ENCODE peak calls at places on chromosomes 6 and 20, in four cellular contexts. One of them, this sample, is unnamed.

GRCh38 chr6:3247255-3248146 is 11.2 kb upstream of the PSMG4 start:
- DNase-seq in LoVo: no peak
- DNase-seq in CD8-positive, alpha-beta memory T cell: no peak
- DNase-seq in pons: peak
- DNase-seq in this sample: no peak

GRCh38 chr6:50724381-50725124 is 11.2 kb downstream of the TFAP2D start:
- DNase-seq in LoVo: no peak
- DNase-seq in CD8-positive, alpha-beta memory T cell: no peak
- DNase-seq in pons: no peak
- DNase-seq in this sample: no peak

GRCh38 chr20:36645353-36645752 is 643 bp downstream of the SLA2 start:
- DNase-seq in LoVo: no peak
- DNase-seq in CD8-positive, alpha-beta memory T cell: no peak
- DNase-seq in pons: no peak
- DNase-seq in this sample: no peak

GRCh38 chr6:145148392-145149175 is 586.7 kb downstream of the EPM2A start:
- DNase-seq in LoVo: peak
- DNase-seq in CD8-positive, alpha-beta memory T cell: no peak
- DNase-seq in pons: no peak
- DNase-seq in this sample: no peak

GRCh38 chr6:158977373-158977772 is 22.6 kb downstream of the RSPH3 start:
- DNase-seq in LoVo: no peak
- DNase-seq in CD8-positive, alpha-beta memory T cell: no peak
- DNase-seq in pons: no peak
- DNase-seq in this sample: no peak

GRCh38 chr6:11785953-11786579 is 7.5 kb upstream of the ADTRP start:
- DNase-seq in LoVo: no peak
- DNase-seq in CD8-positive, alpha-beta memory T cell: no peak
- DNase-seq in pons: no peak
- DNase-seq in this sample: no peak

GRCh38 chr20:219290-220115 is 7.6 kb upstream of the DEFB129 start:
- DNase-seq in LoVo: no peak
- DNase-seq in CD8-positive, alpha-beta memory T cell: no peak
- DNase-seq in pons: peak
- DNase-seq in this sample: no peak

GRCh38 chr6:150183105-150183504 is 40.3 kb downstream of the PPP1R14C start:
- DNase-seq in LoVo: no peak
- DNase-seq in CD8-positive, alpha-beta memory T cell: no peak
- DNase-seq in pons: no peak
- DNase-seq in this sample: no peak

GRCh38 chr20:45933231-45934045 is 1.0 kb upstream of the PCIF1 start:
- DNase-seq in LoVo: peak
- DNase-seq in CD8-positive, alpha-beta memory T cell: peak
- DNase-seq in pons: peak
- DNase-seq in this sample: peak

GRCh38 chr6:48996461-48997119 is 466.5 kb downstream of the MMUT start:
- DNase-seq in LoVo: no peak
- DNase-seq in CD8-positive, alpha-beta memory T cell: no peak
- DNase-seq in pons: no peak
- DNase-seq in this sample: no peak

GRCh38 chr6:96613291-96613999 is 50.5 kb downstream of the FHL5 start:
- DNase-seq in LoVo: no peak
- DNase-seq in CD8-positive, alpha-beta memory T cell: no peak
- DNase-seq in pons: no peak
- DNase-seq in this sample: no peak

GRCh38 chr6:45535933-45536332 is 158.2 kb upstream of the SUPT3H start:
- DNase-seq in LoVo: no peak
- DNase-seq in CD8-positive, alpha-beta memory T cell: no peak
- DNase-seq in pons: no peak
- DNase-seq in this sample: no peak

GRCh38 chr6:20092071-20092566 is 120.2 kb downstream of the MBOAT1 start:
- DNase-seq in LoVo: peak
- DNase-seq in CD8-positive, alpha-beta memory T cell: no peak
- DNase-seq in pons: peak
- DNase-seq in this sample: peak

GRCh38 chr20:53331151-53331973 is 262.3 kb downstream of the ZNF217 start:
- DNase-seq in LoVo: peak
- DNase-seq in CD8-positive, alpha-beta memory T cell: no peak
- DNase-seq in pons: no peak
- DNase-seq in this sample: no peak

GRCh38 chr20:14860410-14860814 is 523.0 kb upstream of the FLRT3 start:
- DNase-seq in LoVo: peak
- DNase-seq in CD8-positive, alpha-beta memory T cell: no peak
- DNase-seq in pons: no peak
- DNase-seq in this sample: no peak

GRCh38 chr20:32964575-32964974 is 39.7 kb downstream of the SUN5 start:
- DNase-seq in LoVo: no peak
- DNase-seq in CD8-positive, alpha-beta memory T cell: peak
- DNase-seq in pons: no peak
- DNase-seq in this sample: no peak

GRCh38 chr6:43669922-43670622 is 17.5 kb downstream of the MRPS18A start:
- DNase-seq in LoVo: no peak
- DNase-seq in CD8-positive, alpha-beta memory T cell: no peak
- DNase-seq in pons: no peak
- DNase-seq in this sample: no peak

GRCh38 chr6:158008894-158009891 is 27.5 kb downstream of the SYNJ2 start:
- DNase-seq in LoVo: no peak
- DNase-seq in CD8-positive, alpha-beta memory T cell: no peak
- DNase-seq in pons: peak
- DNase-seq in this sample: no peak

GRCh38 chr20:45927071-45927878 is 7.2 kb upstream of the PCIF1 start:
- DNase-seq in LoVo: no peak
- DNase-seq in CD8-positive, alpha-beta memory T cell: no peak
- DNase-seq in pons: no peak
- DNase-seq in this sample: no peak

GRCh38 chr6:151178373-151178772 is 61.4 kb upstream of the AKAP12 start:
- DNase-seq in LoVo: no peak
- DNase-seq in CD8-positive, alpha-beta memory T cell: no peak
- DNase-seq in pons: no peak
- DNase-seq in this sample: no peak

GRCh38 chr20:62063601-62063980 is 2.1 kb downstream of the TAF4 start:
- DNase-seq in LoVo: no peak
- DNase-seq in CD8-positive, alpha-beta memory T cell: no peak
- DNase-seq in pons: no peak
- DNase-seq in this sample: no peak

GRCh38 chr6:7730852-7731251 is 5.0 kb downstream of the BMP6 start:
- DNase-seq in LoVo: no peak
- DNase-seq in CD8-positive, alpha-beta memory T cell: no peak
- DNase-seq in pons: no peak
- DNase-seq in this sample: no peak

GRCh38 chr20:10671850-10672578 is 1.8 kb downstream of the JAG1 start:
- DNase-seq in LoVo: peak
- DNase-seq in CD8-positive, alpha-beta memory T cell: no peak
- DNase-seq in pons: no peak
- DNase-seq in this sample: no peak

GRCh38 chr6:146884728-146885127 is 286.0 kb downstream of the ADGB start:
- DNase-seq in LoVo: no peak
- DNase-seq in CD8-positive, alpha-beta memory T cell: no peak
- DNase-seq in pons: no peak
- DNase-seq in this sample: no peak

GRCh38 chr6:72418495-72418894 is 203.4 kb upstream of the KCNQ5 start:
- DNase-seq in LoVo: no peak
- DNase-seq in CD8-positive, alpha-beta memory T cell: no peak
- DNase-seq in pons: no peak
- DNase-seq in this sample: no peak

GRCh38 chr6:3393796-3394195 is 63.1 kb downstream of the SLC22A23 start:
- DNase-seq in LoVo: no peak
- DNase-seq in CD8-positive, alpha-beta memory T cell: no peak
- DNase-seq in pons: no peak
- DNase-seq in this sample: no peak

GRCh38 chr20:31485450-31486339 is 10.6 kb downstream of the REM1 start:
- DNase-seq in LoVo: no peak
- DNase-seq in CD8-positive, alpha-beta memory T cell: no peak
- DNase-seq in pons: no peak
- DNase-seq in this sample: no peak

GRCh38 chr6:18240230-18240629 is 24.1 kb downstream of the DEK start:
- DNase-seq in LoVo: no peak
- DNase-seq in CD8-positive, alpha-beta memory T cell: no peak
- DNase-seq in pons: no peak
- DNase-seq in this sample: no peak

GRCh38 chr20:48594533-48594932 is 233.3 kb downstream of the PREX1 start:
- DNase-seq in LoVo: no peak
- DNase-seq in CD8-positive, alpha-beta memory T cell: no peak
- DNase-seq in pons: no peak
- DNase-seq in this sample: no peak

GRCh38 chr6:47200536-47201334 is 109.0 kb downstream of the TNFRSF21 start:
- DNase-seq in LoVo: no peak
- DNase-seq in CD8-positive, alpha-beta memory T cell: no peak
- DNase-seq in pons: no peak
- DNase-seq in this sample: no peak

GRCh38 chr20:12061471-12061870 is 143.8 kb downstream of the BTBD3 start:
- DNase-seq in LoVo: no peak
- DNase-seq in CD8-positive, alpha-beta memory T cell: no peak
- DNase-seq in pons: no peak
- DNase-seq in this sample: no peak

GRCh38 chr6:16097382-16098171 is 31.3 kb upstream of the MYLIP start:
- DNase-seq in LoVo: no peak
- DNase-seq in CD8-positive, alpha-beta memory T cell: no peak
- DNase-seq in pons: no peak
- DNase-seq in this sample: no peak

GRCh38 chr6:34544776-34545471 is 11.2 kb downstream of the SPDEF start:
- DNase-seq in LoVo: no peak
- DNase-seq in CD8-positive, alpha-beta memory T cell: no peak
- DNase-seq in pons: no peak
- DNase-seq in this sample: no peak

GRCh38 chr20:8918145-8918544 is 150.7 kb upstream of the PLCB4 start:
- DNase-seq in LoVo: no peak
- DNase-seq in CD8-positive, alpha-beta memory T cell: no peak
- DNase-seq in pons: no peak
- DNase-seq in this sample: no peak

This sample was measured in immature natural killer cell.